ENCODE peak calls at places on chromosomes 3 and 15, in five cellular contexts. M is H9; H is CD8-positive, alpha-beta memory T cell; T is neural progenitor cell; N is mesendoderm. X is an unnamed sample.

GRCh38 chr3:149401215-149401925 is 23.9 kb upstream of the TM4SF1 start:
- DNase-seq in M (no peak), H (no peak), T (no peak), N (no peak), X (no peak)

GRCh38 chr3:113560845-113561623 is 28.7 kb downstream of the SIDT1 start:
- DNase-seq in M (no peak), H (peak; percentile 16), T (no peak), N (peak; percentile 54), X (no peak)

GRCh38 chr3:30689202-30689641 is 82.8 kb downstream of the TGFBR2 start:
- DNase-seq in M (no peak), H (no peak), T (no peak), N (no peak), X (no peak)

GRCh38 chr3:122680381-122681293 is at the start of gene PARP14:
- DNase-seq in M (peak; percentile 67), H (peak; percentile 70), T (peak; percentile 60), N (peak; percentile 71), X (peak; percentile 46)

GRCh38 chr3:169634618-169635236 is 28.8 kb downstream of the MECOM start:
- DNase-seq in M (no peak), H (no peak), T (no peak), N (no peak), X (peak; percentile 12)

GRCh38 chr3:142853270-142854163 is 35.4 kb downstream of the PCOLCE2 start:
- DNase-seq in M (no peak), H (no peak), T (no peak), N (no peak), X (no peak)

GRCh38 chr15:58346361-58346760 is 85.4 kb upstream of the LIPC start:
- DNase-seq in M (no peak), H (no peak), T (peak; percentile 23), N (peak; percentile 77), X (no peak)

GRCh38 chr3:6264036-6264435 is 596.9 kb upstream of the GRM7 start:
- DNase-seq in M (no peak), H (no peak), T (no peak), N (no peak), X (no peak)

GRCh38 chr3:169179193-169180122 is 484.1 kb downstream of the MECOM start:
- DNase-seq in M (no peak), H (no peak), T (peak; percentile 9), N (no peak), X (no peak)

GRCh38 chr3:64417816-64418215 is 192.6 kb upstream of the PRICKLE2 start:
- DNase-seq in M (no peak), H (no peak), T (peak; percentile 93), N (peak; percentile 71), X (no peak)

GRCh38 chr3:187352581-187353575 is 15.3 kb upstream of the RTP4 start:
- DNase-seq in M (no peak), H (no peak), T (no peak), N (peak; percentile 90), X (no peak)

GRCh38 chr15:91939432-91939831 is 85.9 kb downstream of the SLCO3A1 start:
- DNase-seq in M (no peak), H (no peak), T (no peak), N (no peak), X (no peak)

GRCh38 chr3:132569153-132569552 is 27.9 kb upstream of the ACKR4 start:
- DNase-seq in M (no peak), H (no peak), T (no peak), N (no peak), X (no peak)

GRCh38 chr3:11734-12133 is 184.8 kb upstream of the CHL1 start:
- DNase-seq in M (peak; percentile 37), H (no peak), T (peak; percentile 34), N (no peak), X (no peak)

GRCh38 chr15:91444656-91445055 is 344.6 kb downstream of the SV2B start:
- DNase-seq in M (no peak), H (no peak), T (no peak), N (peak; percentile 42), X (no peak)

GRCh38 chr3:79217096-79217495 is 550.7 kb downstream of the ROBO1 start:
- DNase-seq in M (no peak), H (no peak), T (no peak), N (no peak), X (no peak)

GRCh38 chr15:77713281-77713680 is 80.6 kb upstream of the LINGO1 start:
- DNase-seq in M (no peak), H (no peak), T (no peak), N (no peak), X (no peak)

GRCh38 chr3:64161481-64161952 is 63.7 kb downstream of the PRICKLE2 start:
- DNase-seq in M (no peak), H (no peak), T (no peak), N (no peak), X (no peak)

GRCh38 chr3:27643355-27643754 is 78.8 kb downstream of the EOMES start:
- DNase-seq in M (no peak), H (no peak), T (no peak), N (no peak), X (no peak)

GRCh38 chr15:79978694-79979519 is 7.9 kb upstream of the BCL2A1 start:
- DNase-seq in M (no peak), H (no peak), T (no peak), N (no peak), X (no peak)

GRCh38 chr15:94026458-94026967 is 204.8 kb upstream of the MCTP2 start:
- DNase-seq in M (no peak), H (no peak), T (no peak), N (no peak), X (no peak)

GRCh38 chr3:13419356-13420050 is 619 bp downstream of the NUP210 start:
- DNase-seq in M (peak; percentile 47), H (peak; percentile 72), T (peak; percentile 77), N (peak; percentile 37), X (peak; percentile 55)

GRCh38 chr3:184836090-184836785 is 24.3 kb downstream of the VPS8 start:
- DNase-seq in M (no peak), H (no peak), T (no peak), N (no peak), X (no peak)

GRCh38 chr15:26126070-26126469 is 262.9 kb upstream of the ATP10A start:
- DNase-seq in M (no peak), H (no peak), T (no peak), N (no peak), X (no peak)

GRCh38 chr15:90545095-90545494 is 15.4 kb downstream of the CRTC3 start:
- DNase-seq in M (no peak), H (no peak), T (no peak), N (no peak), X (no peak)

GRCh38 chr3:194049394-194049793 is 86.6 kb upstream of the HES1 start:
- DNase-seq in M (no peak), H (no peak), T (no peak), N (no peak), X (no peak)

GRCh38 chr3:10566451-10566850 is 61.1 kb upstream of the ATP2B2 start:
- DNase-seq in M (no peak), H (no peak), T (no peak), N (no peak), X (no peak)
- H3K27me3 ChIP-seq in M (no peaks in the 10 kb centered on the region), H (no peaks in the 10 kb centered on the region), T (no peaks in the 10 kb centered on the region), N (no peaks in the 10 kb centered on the region), X (no peaks in the 10 kb centered on the region)

GRCh38 chr3:48784426-48785120 is 63.1 kb downstream of the PRKAR2A start:
- DNase-seq in M (no peak), H (no peak), T (no peak), N (no peak), X (no peak)
- H3K27me3 ChIP-seq in M (no peaks in the 10 kb centered on the region), H (no peaks in the 10 kb centered on the region), T (no peaks in the 10 kb centered on the region), N (no peaks in the 10 kb centered on the region), X (no peaks in the 10 kb centered on the region)

GRCh38 chr3:134650431-134651346 is at the start of gene KY:
- DNase-seq in M (peak; percentile 73), H (no peak), T (peak; percentile 77), N (peak; percentile 56), X (no peak)
- H3K27me3 ChIP-seq in M (peaks cover 76% of the 10 kb centered on the region), H (no peaks in the 10 kb centered on the region), T (peaks cover 100% of the 10 kb centered on the region), N (peaks cover 39% of the 10 kb centered on the region), X (peaks cover 18% of the 10 kb centered on the region)

GRCh38 chr15:66251065-66251789 is 2.3 kb downstream of the MEGF11 start:
- DNase-seq in M (no peak), H (no peak), T (peak; percentile 41), N (no peak), X (no peak)
- H3K27me3 ChIP-seq in M (peaks cover 35% of the 10 kb centered on the region), H (peaks cover 58% of the 10 kb centered on the region), T (peaks cover 82% of the 10 kb centered on the region), N (peaks cover 23% of the 10 kb centered on the region), X (peaks cover 67% of the 10 kb centered on the region)

DNA sequence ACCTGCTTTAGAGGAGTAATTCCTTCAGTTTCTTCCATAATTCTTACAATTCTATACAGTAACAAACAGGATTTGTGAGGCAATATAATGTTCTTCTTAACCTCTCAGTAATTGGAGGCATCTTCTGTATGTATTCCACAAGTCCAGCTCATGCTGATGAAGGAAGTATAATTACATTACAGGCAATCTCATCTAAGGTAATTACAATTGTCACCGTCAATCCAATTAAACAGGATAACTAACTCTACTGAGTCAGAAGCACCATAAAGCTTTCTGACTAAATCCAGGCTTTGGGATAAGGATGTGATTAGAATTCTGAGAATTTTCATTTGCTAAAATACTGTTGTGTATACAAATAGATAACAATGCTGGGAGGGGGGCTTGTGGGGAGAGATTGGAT is 115.2 kb upstream of the SEMA6D start:
- DNase-seq in M (no peak), H (no peak), T (no peak), N (no peak), X (no peak)
- H3K27me3 ChIP-seq in M (no peaks in the 10 kb centered on the region), H (no peaks in the 10 kb centered on the region), T (no peaks in the 10 kb centered on the region), N (no peaks in the 10 kb centered on the region), X (no peaks in the 10 kb centered on the region)

DNA sequence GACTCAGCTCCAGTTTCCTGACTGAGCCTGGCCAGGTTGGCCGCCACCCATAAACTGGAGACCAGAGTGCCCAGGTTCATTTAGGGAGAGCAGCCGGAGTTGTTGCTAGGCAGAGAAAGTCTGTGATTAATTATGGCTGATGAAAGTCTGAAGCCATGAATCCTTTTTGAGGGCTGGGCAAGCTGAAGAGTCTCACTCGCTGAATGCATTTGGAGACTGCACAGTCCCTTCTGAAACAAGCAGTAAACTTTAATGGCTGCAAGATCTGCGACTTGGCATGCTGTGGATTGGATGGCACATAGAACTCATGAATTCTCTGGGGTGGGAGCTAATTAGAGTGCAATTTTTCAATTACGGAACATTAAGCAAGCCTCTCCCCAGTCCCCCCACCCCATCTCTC is 282.1 kb downstream of the RPLP1 start:
- DNase-seq in M (no peak), H (no peak), T (no peak), N (no peak), X (no peak)
- H3K27me3 ChIP-seq in M (no peaks in the 10 kb centered on the region), H (no peaks in the 10 kb centered on the region), T (no peaks in the 10 kb centered on the region), N (no peaks in the 10 kb centered on the region), X (no peaks in the 10 kb centered on the region)

GRCh38 chr15:62280625-62281024 is 115.5 kb upstream of the C2CD4B start:
- DNase-seq in M (no peak), H (no peak), T (no peak), N (no peak), X (no peak)
- H3K27me3 ChIP-seq in M (no peaks in the 10 kb centered on the region), H (no peaks in the 10 kb centered on the region), T (no peaks in the 10 kb centered on the region), N (no peaks in the 10 kb centered on the region), X (peaks cover 8% of the 10 kb centered on the region)

DNA sequence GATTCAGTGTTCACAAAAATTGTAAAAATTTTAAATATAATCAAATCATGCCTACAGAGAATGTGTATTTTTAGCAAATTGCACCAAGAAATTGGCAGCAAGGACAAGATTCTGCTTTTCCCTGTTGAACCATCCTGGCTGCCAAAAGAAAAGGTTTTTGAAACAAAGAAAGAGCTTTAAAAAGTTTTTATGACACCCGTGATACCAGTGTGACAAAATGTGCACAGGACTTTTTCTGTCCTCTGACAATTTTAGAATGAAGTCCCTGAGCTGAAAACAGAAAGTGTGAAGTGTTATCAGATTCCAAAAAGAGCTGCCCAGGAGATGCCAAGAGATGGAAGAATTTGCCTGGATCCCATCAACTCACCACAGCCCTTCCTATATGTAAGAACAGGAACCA is 33.1 kb upstream of the TMC3 start:
- DNase-seq in M (no peak), H (no peak), T (no peak), N (no peak), X (no peak)
- H3K27me3 ChIP-seq in M (no peaks in the 10 kb centered on the region), H (no peaks in the 10 kb centered on the region), T (no peaks in the 10 kb centered on the region), N (no peaks in the 10 kb centered on the region), X (peaks cover 8% of the 10 kb centered on the region)